ENCODE peak calls at places on chromosomes 7 and 10, in five cellular contexts. R is A549, W is prostate gland, Q is fibroblast of the aortic adventitia, N is cardiac muscle cell. A is an unnamed sample.

GRCh38 chr10:11895598-11895997 is 72.4 kb downstream of the PROSER2 start:
- DNase-seq in W (no peak), Q (no peak), R (no peak), N (no peak), A (no peak)

GRCh38 chr10:7982733-7983132 is 71.8 kb upstream of the GATA3 start:
- DNase-seq in R (no peak), W (no peak), N (no peak), Q (no peak), A (no peak)

GRCh38 chr10:75034131-75034512 is 77.3 kb upstream of the SAMD8 start:
- DNase-seq in Q (no peak), W (no peak), N (no peak), R (no peak), A (no peak)

GRCh38 chr10:69901623-69902505 is 100.2 kb downstream of the COL13A1 start:
- DNase-seq in W (peak), R (peak), N (peak), Q (peak), A (peak)

GRCh38 chr7:111224354-111225231 is 133.7 kb downstream of the LRRN3 start:
- DNase-seq in W (no peak), N (no peak), R (no peak), Q (peak), A (no peak)

GRCh38 chr10:76073524-76073923 is 642.1 kb downstream of the LRMDA start:
- DNase-seq in R (no peak), Q (no peak), W (no peak), N (no peak), A (no peak)

GRCh38 chr7:127383123-127383835 is 9.2 kb downstream of the ZNF800 start:
- DNase-seq in N (peak), R (peak), W (no peak), Q (peak), A (no peak)

GRCh38 chr7:101936612-101937231 is 119.3 kb downstream of the CUX1 start:
- DNase-seq in W (peak), R (no peak), Q (peak), N (peak), A (peak)

DNA sequence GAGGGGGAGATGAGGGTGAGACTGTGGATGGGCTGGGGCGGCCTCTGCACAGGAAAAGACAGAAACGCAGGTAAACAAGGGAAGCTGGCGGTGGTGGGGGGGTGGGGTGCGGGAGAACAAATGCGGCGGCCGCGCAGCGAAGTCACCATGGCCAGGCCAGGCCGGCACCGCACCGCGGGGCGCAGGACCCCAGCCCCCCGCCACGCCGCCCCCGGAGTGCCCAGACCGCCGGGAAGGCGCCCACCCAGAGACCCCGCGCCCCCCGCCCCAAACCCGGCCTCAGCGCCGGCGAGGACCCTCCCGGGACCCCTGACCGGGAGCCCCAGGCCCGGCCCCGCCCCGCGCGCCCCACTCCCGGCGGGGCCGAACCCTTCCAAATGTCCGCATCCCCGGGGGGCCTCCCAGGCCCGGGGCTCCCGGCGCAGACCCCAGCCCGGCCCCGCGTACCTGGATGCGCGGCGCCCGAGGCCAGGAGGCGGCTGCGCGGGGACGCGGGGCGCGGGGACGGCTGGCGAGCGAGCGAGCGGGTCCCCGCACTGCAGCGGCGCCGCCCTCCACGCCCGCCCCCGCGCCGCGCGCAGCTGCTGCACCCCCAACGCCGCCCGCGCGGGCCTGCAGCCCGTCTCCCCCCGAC is 14.4 kb upstream of the DNAAF5 start:
- DNase-seq in N (no peak), W (no peak), Q (no peak), R (no peak), A (no peak)
- H3K4me3 ChIP-seq in N (peak), W (peak), Q (peak), R (no peak), A (peak)

GRCh38 chr7:97495487-97495886 is 236.4 kb upstream of the TAC1 start:
- DNase-seq in W (no peak), N (no peak), R (no peak), Q (no peak), A (no peak)
- H3K4me3 ChIP-seq in W (no peak), N (no peak), R (no peak), Q (no peak), A (no peak)

DNA sequence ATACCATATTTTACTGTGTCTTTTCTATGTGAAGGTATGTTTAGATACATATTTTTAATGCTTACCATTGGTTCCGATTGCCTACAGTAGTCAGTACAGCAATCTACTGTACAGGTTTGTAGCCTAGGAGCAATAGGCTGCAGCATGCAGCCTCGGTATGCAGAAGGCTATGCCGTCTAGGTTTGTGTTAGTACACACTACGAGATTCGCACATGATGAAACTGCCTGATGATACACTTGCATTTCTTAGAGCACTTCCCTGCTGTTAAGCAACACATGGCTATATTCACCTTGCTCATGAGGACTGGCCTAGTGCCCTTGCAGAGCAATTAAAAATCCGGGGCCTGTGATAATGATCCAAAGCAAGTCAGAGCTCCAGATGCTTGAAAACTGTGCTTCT is 62.4 kb downstream of the MKX start:
- DNase-seq in W (no peak), Q (no peak), R (no peak), N (no peak), A (no peak)
- H3K4me3 ChIP-seq in W (no peak), Q (no peak), R (no peak), N (no peak), A (no peak)

GRCh38 chr7:116284390-116284789 is 74.1 kb downstream of the TES start:
- DNase-seq in W (no peak), N (no peak), Q (no peak), R (no peak), A (no peak)
- H3K4me3 ChIP-seq in W (no peak), N (no peak), Q (no peak), R (no peak), A (no peak)

DNA sequence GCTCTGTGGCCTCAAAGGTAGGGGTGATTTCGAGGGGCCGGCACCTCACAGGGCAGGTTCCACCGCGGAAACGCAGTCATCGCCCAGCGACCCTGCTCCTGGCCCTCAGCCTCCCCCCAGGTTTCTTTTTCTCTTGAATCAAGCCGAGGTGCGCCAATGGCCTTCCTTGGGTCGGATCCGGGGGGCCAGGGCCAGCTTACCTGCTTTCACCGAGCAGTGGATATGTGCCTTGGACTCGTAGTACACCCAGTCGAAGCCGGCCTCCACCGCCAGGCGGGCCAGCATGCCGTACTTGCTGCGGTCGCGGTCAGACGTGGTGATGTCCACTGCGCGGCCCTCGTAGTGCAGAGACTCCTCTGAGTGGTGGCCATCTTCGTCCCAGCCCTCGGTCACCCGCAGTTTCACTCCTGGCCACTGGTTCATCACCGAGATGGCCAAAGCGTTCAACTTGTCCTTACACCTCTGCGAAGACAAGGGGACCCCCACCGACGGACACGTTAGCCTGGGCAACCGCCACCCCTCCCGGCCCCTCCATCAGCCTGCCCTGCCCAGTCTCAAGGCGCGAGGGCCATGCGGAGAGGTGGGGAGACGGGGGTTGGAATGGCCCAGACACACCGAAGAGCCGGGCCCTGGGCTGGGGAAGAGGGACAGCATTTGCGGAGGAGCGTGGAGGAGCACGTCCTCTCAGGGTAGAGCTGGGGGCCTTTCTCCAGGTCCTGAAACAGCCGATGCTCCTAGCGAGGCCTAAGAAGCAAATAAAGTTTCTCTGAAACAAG is 6.0 kb downstream of the SHH start:
- DNase-seq in Q (no peak), N (peak), W (no peak), R (no peak), A (no peak)
- H3K4me3 ChIP-seq in Q (no peak), N (peak), W (no peak), R (no peak), A (peak)

DNA sequence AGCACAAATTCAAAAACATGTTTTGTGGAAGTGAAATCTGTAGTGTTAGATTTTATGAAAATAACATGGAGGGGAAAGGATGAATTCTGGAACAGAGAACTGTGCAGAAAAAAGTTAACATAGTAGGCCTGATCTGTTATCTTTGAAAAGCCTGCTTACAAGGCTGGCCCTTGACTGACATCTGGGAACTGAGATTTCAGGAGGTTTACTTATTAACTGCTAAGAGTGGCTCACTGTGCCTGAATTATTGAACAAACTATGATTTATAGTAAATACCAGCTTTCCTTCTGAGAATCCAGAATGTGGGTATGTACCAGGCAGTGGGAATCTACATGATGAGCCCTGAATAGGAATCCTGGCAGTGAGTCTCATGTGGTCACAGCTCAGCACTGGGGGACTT is 30.5 kb downstream of the NSUN6 start:
- DNase-seq in N (no peak), Q (no peak), W (no peak), R (no peak), A (no peak)
- H3K4me3 ChIP-seq in N (no peak), Q (no peak), W (no peak), R (no peak), A (no peak)

DNA sequence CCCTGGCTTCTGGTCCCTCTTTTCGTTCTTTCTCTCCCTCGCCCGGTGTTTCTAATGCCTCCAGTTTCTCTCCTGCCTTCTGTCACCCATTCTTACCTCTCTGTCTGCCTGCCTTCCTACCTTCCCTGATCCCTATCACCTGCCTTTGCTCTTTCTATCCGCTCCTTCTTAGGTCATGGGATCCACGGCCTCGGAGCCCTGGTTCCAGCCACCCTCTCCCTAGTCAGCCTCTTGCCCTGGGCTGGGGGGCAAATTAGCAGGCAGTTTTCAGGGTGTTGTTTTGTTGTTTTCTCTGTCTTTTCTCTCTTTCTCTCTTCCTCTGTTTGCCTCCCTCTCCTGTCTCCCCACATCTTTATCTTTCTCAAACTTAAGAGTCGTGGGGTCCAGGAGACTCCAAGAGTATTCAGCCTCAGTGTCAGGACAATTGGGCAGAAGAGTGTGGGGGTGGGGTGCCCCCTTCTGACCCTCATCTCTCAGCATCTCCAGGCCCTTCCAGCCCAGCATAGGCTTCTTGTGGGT is 1.1 kb downstream of the PAX2 start:
- DNase-seq in N (no peak), R (no peak), W (no peak), Q (no peak), A (no peak)
- H3K4me3 ChIP-seq in N (no peak), R (no peak), W (no peak), Q (no peak), A (no peak)

DNA sequence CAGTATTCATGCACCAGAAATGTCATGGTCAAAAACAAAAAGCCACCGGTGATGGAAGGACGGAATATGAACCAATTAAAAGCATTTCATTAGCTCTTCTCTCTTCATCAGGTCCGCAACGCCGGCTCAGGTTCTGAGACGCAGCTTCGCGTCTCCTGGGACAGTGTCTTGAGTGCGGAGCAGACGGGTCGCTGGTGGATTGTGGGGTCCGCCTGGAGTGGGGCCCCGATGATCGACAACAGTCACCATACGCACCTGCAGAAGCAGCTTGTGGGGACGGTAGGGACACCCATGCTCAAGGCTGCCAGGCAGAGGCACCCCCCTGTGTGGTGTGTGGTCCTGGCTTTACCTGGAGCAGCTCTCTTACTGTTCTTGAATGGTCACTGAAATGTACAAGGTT is 13.4 kb downstream of the NOM1 start:
- DNase-seq in R (no peak), Q (no peak), N (no peak), W (no peak), A (no peak)
- H3K4me3 ChIP-seq in R (no peak), Q (no peak), N (no peak), W (no peak), A (no peak)

GRCh38 chr7:4698707-4699275 is 16.7 kb downstream of the FOXK1 start:
- DNase-seq in Q (no peak), N (no peak), R (no peak), W (no peak), A (no peak)
- H3K4me3 ChIP-seq in Q (no peak), N (no peak), R (no peak), W (no peak), A (no peak)